ENCODE peak calls at places on chromosome 13, in nine cellular contexts. One of them, this sample, is unnamed.

GRCh38 chr13:110716235-110716505 is 2.7 kb downstream of the ING1 start:
- DNase-seq in fibroblast of the aortic adventitia: peak
- DNase-seq in GDM1: no peak
- DNase-seq in smooth muscle cell of the brain vasculature: no peak
- DNase-seq in left ventricle myocardium inferior: no peak
- DNase-seq in heart left ventricle: no peak
- DNase-seq in pons: no peak
- DNase-seq in HEK293T: no peak
- DNase-seq in breast epithelium: no peak
- DNase-seq in this sample: no peak

GRCh38 chr13:24304620-24305019 is 4.8 kb upstream of the C1QTNF9 start:
- DNase-seq in GDM1: no peak
- DNase-seq in breast epithelium: no peak
- DNase-seq in left ventricle myocardium inferior: no peak
- DNase-seq in HEK293T: no peak
- DNase-seq in pons: no peak
- DNase-seq in heart left ventricle: no peak
- DNase-seq in fibroblast of the aortic adventitia: no peak
- DNase-seq in smooth muscle cell of the brain vasculature: no peak
- DNase-seq in this sample: no peak

GRCh38 chr13:77118134-77118533 is 91.2 kb upstream of the FBXL3 start:
- DNase-seq in pons: no peak
- DNase-seq in left ventricle myocardium inferior: no peak
- DNase-seq in HEK293T: no peak
- DNase-seq in heart left ventricle: no peak
- DNase-seq in fibroblast of the aortic adventitia: no peak
- DNase-seq in breast epithelium: no peak
- DNase-seq in smooth muscle cell of the brain vasculature: no peak
- DNase-seq in GDM1: no peak
- DNase-seq in this sample: no peak

GRCh38 chr13:24085662-24086061 is 74.9 kb upstream of the SPATA13 start:
- DNase-seq in smooth muscle cell of the brain vasculature: no peak
- DNase-seq in pons: no peak
- DNase-seq in breast epithelium: no peak
- DNase-seq in heart left ventricle: no peak
- DNase-seq in GDM1: no peak
- DNase-seq in left ventricle myocardium inferior: no peak
- DNase-seq in fibroblast of the aortic adventitia: no peak
- DNase-seq in HEK293T: no peak
- DNase-seq in this sample: no peak

GRCh38 chr13:75725784-75726183 is 89.7 kb downstream of the LMO7 start:
- DNase-seq in left ventricle myocardium inferior: no peak
- DNase-seq in GDM1: no peak
- DNase-seq in breast epithelium: no peak
- DNase-seq in smooth muscle cell of the brain vasculature: no peak
- DNase-seq in HEK293T: no peak
- DNase-seq in fibroblast of the aortic adventitia: peak
- DNase-seq in pons: no peak
- DNase-seq in heart left ventricle: no peak
- DNase-seq in this sample: no peak

GRCh38 chr13:105278797-105279425 is 1256.6 kb downstream of the EFNB2 start:
- DNase-seq in fibroblast of the aortic adventitia: no peak
- DNase-seq in breast epithelium: no peak
- DNase-seq in heart left ventricle: no peak
- DNase-seq in GDM1: no peak
- DNase-seq in HEK293T: no peak
- DNase-seq in smooth muscle cell of the brain vasculature: no peak
- DNase-seq in left ventricle myocardium inferior: no peak
- DNase-seq in pons: no peak
- DNase-seq in this sample: no peak

GRCh38 chr13:23674795-23675640 is 104.8 kb downstream of the TNFRSF19 start:
- DNase-seq in breast epithelium: no peak
- DNase-seq in left ventricle myocardium inferior: no peak
- DNase-seq in heart left ventricle: no peak
- DNase-seq in HEK293T: no peak
- DNase-seq in pons: no peak
- DNase-seq in smooth muscle cell of the brain vasculature: no peak
- DNase-seq in GDM1: no peak
- DNase-seq in fibroblast of the aortic adventitia: peak
- DNase-seq in this sample: no peak

GRCh38 chr13:98295371-98295770 is 118.3 kb upstream of the RNF113B start:
- DNase-seq in fibroblast of the aortic adventitia: no peak
- DNase-seq in pons: no peak
- DNase-seq in HEK293T: no peak
- DNase-seq in left ventricle myocardium inferior: no peak
- DNase-seq in smooth muscle cell of the brain vasculature: no peak
- DNase-seq in heart left ventricle: no peak
- DNase-seq in breast epithelium: no peak
- DNase-seq in GDM1: no peak
- DNase-seq in this sample: no peak

GRCh38 chr13:99028890-99029289 is 51.0 kb upstream of the DOCK9 start:
- DNase-seq in pons: no peak
- DNase-seq in breast epithelium: no peak
- DNase-seq in heart left ventricle: no peak
- DNase-seq in left ventricle myocardium inferior: no peak
- DNase-seq in GDM1: no peak
- DNase-seq in HEK293T: no peak
- DNase-seq in smooth muscle cell of the brain vasculature: no peak
- DNase-seq in fibroblast of the aortic adventitia: no peak
- DNase-seq in this sample: no peak

GRCh38 chr13:75530536-75530935 is 7.1 kb downstream of the COMMD6 start:
- DNase-seq in heart left ventricle: no peak
- DNase-seq in pons: no peak
- DNase-seq in smooth muscle cell of the brain vasculature: no peak
- DNase-seq in HEK293T: no peak
- DNase-seq in GDM1: no peak
- DNase-seq in breast epithelium: no peak
- DNase-seq in fibroblast of the aortic adventitia: no peak
- DNase-seq in left ventricle myocardium inferior: no peak
- DNase-seq in this sample: no peak

GRCh38 chr13:113968463-113969310 is 5.2 kb downstream of the C13orf46 start:
- DNase-seq in pons: no peak
- DNase-seq in GDM1: no peak
- DNase-seq in heart left ventricle: no peak
- DNase-seq in fibroblast of the aortic adventitia: no peak
- DNase-seq in left ventricle myocardium inferior: peak
- DNase-seq in HEK293T: no peak
- DNase-seq in breast epithelium: no peak
- DNase-seq in smooth muscle cell of the brain vasculature: no peak
- DNase-seq in this sample: no peak

GRCh38 chr13:105083986-105084385 is 1451.5 kb downstream of the EFNB2 start:
- DNase-seq in left ventricle myocardium inferior: no peak
- DNase-seq in GDM1: no peak
- DNase-seq in HEK293T: no peak
- DNase-seq in heart left ventricle: no peak
- DNase-seq in fibroblast of the aortic adventitia: peak
- DNase-seq in pons: no peak
- DNase-seq in breast epithelium: no peak
- DNase-seq in smooth muscle cell of the brain vasculature: no peak
- DNase-seq in this sample: no peak

GRCh38 chr13:80463673-80464352 is 122.9 kb upstream of the SPRY2 start:
- DNase-seq in HEK293T: no peak
- DNase-seq in GDM1: no peak
- DNase-seq in heart left ventricle: no peak
- DNase-seq in breast epithelium: peak
- DNase-seq in left ventricle myocardium inferior: no peak
- DNase-seq in pons: no peak
- DNase-seq in fibroblast of the aortic adventitia: peak
- DNase-seq in smooth muscle cell of the brain vasculature: no peak
- DNase-seq in this sample: no peak

GRCh38 chr13:98299243-98299953 is 122.3 kb upstream of the RNF113B start:
- DNase-seq in smooth muscle cell of the brain vasculature: no peak
- DNase-seq in heart left ventricle: no peak
- DNase-seq in pons: no peak
- DNase-seq in HEK293T: no peak
- DNase-seq in GDM1: no peak
- DNase-seq in left ventricle myocardium inferior: no peak
- DNase-seq in breast epithelium: no peak
- DNase-seq in fibroblast of the aortic adventitia: no peak
- DNase-seq in this sample: no peak

GRCh38 chr13:72692884-72693514 is 34.4 kb downstream of the MZT1 start:
- DNase-seq in fibroblast of the aortic adventitia: no peak
- DNase-seq in HEK293T: no peak
- DNase-seq in breast epithelium: no peak
- DNase-seq in pons: no peak
- DNase-seq in smooth muscle cell of the brain vasculature: no peak
- DNase-seq in GDM1: no peak
- DNase-seq in heart left ventricle: no peak
- DNase-seq in left ventricle myocardium inferior: no peak
- DNase-seq in this sample: no peak

GRCh38 chr13:82654851-82655517 is 1227.3 kb downstream of the SLITRK1 start:
- DNase-seq in heart left ventricle: peak
- DNase-seq in smooth muscle cell of the brain vasculature: peak
- DNase-seq in fibroblast of the aortic adventitia: peak
- DNase-seq in left ventricle myocardium inferior: peak
- DNase-seq in GDM1: no peak
- DNase-seq in breast epithelium: peak
- DNase-seq in pons: no peak
- DNase-seq in HEK293T: no peak
- DNase-seq in this sample: no peak

GRCh38 chr13:39893808-39894207 is 238.3 kb downstream of the COG6 start:
- DNase-seq in pons: peak
- DNase-seq in smooth muscle cell of the brain vasculature: no peak
- DNase-seq in breast epithelium: no peak
- DNase-seq in heart left ventricle: no peak
- DNase-seq in HEK293T: no peak
- DNase-seq in left ventricle myocardium inferior: no peak
- DNase-seq in GDM1: no peak
- DNase-seq in fibroblast of the aortic adventitia: peak
- DNase-seq in this sample: no peak

GRCh38 chr13:95503662-95504061 is 48.9 kb upstream of the CLDN10 start:
- DNase-seq in heart left ventricle: no peak
- DNase-seq in HEK293T: no peak
- DNase-seq in fibroblast of the aortic adventitia: no peak
- DNase-seq in left ventricle myocardium inferior: no peak
- DNase-seq in pons: no peak
- DNase-seq in smooth muscle cell of the brain vasculature: no peak
- DNase-seq in breast epithelium: no peak
- DNase-seq in GDM1: no peak
- DNase-seq in this sample: no peak

GRCh38 chr13:106118050-106118449 is 417.4 kb downstream of the EFNB2 start:
- DNase-seq in breast epithelium: no peak
- DNase-seq in left ventricle myocardium inferior: no peak
- DNase-seq in pons: no peak
- DNase-seq in smooth muscle cell of the brain vasculature: no peak
- DNase-seq in fibroblast of the aortic adventitia: no peak
- DNase-seq in GDM1: no peak
- DNase-seq in HEK293T: no peak
- DNase-seq in heart left ventricle: no peak
- DNase-seq in this sample: no peak

GRCh38 chr13:34145061-34145460 is 327.1 kb downstream of the RFC3 start:
- DNase-seq in left ventricle myocardium inferior: no peak
- DNase-seq in breast epithelium: no peak
- DNase-seq in heart left ventricle: no peak
- DNase-seq in fibroblast of the aortic adventitia: no peak
- DNase-seq in GDM1: no peak
- DNase-seq in smooth muscle cell of the brain vasculature: no peak
- DNase-seq in HEK293T: no peak
- DNase-seq in pons: no peak
- DNase-seq in this sample: no peak

GRCh38 chr13:110138700-110139036 is 168.3 kb downstream of the COL4A1 start:
- DNase-seq in GDM1: no peak
- DNase-seq in fibroblast of the aortic adventitia: no peak
- DNase-seq in breast epithelium: no peak
- DNase-seq in heart left ventricle: no peak
- DNase-seq in HEK293T: no peak
- DNase-seq in left ventricle myocardium inferior: no peak
- DNase-seq in pons: no peak
- DNase-seq in smooth muscle cell of the brain vasculature: no peak
- DNase-seq in this sample: no peak

GRCh38 chr13:45545686-45546409 is 69.7 kb downstream of the ERICH6B start:
- DNase-seq in pons: no peak
- DNase-seq in breast epithelium: no peak
- DNase-seq in HEK293T: no peak
- DNase-seq in heart left ventricle: no peak
- DNase-seq in smooth muscle cell of the brain vasculature: no peak
- DNase-seq in GDM1: no peak
- DNase-seq in left ventricle myocardium inferior: no peak
- DNase-seq in fibroblast of the aortic adventitia: no peak
- DNase-seq in this sample: no peak

GRCh38 chr13:88000239-88000638 is 329.1 kb downstream of the SLITRK5 start:
- DNase-seq in fibroblast of the aortic adventitia: no peak
- DNase-seq in HEK293T: peak
- DNase-seq in left ventricle myocardium inferior: no peak
- DNase-seq in breast epithelium: no peak
- DNase-seq in heart left ventricle: no peak
- DNase-seq in pons: no peak
- DNase-seq in GDM1: no peak
- DNase-seq in smooth muscle cell of the brain vasculature: no peak
- DNase-seq in this sample: no peak

GRCh38 chr13:36531746-36532486 is 99.6 kb downstream of the CCNA1 start:
- DNase-seq in GDM1: no peak
- DNase-seq in pons: no peak
- DNase-seq in HEK293T: no peak
- DNase-seq in smooth muscle cell of the brain vasculature: no peak
- DNase-seq in fibroblast of the aortic adventitia: peak
- DNase-seq in heart left ventricle: no peak
- DNase-seq in breast epithelium: no peak
- DNase-seq in left ventricle myocardium inferior: no peak
- DNase-seq in this sample: no peak

GRCh38 chr13:19959141-19959830 is 759 bp downstream of the ZMYM2 start:
- DNase-seq in left ventricle myocardium inferior: peak
- DNase-seq in HEK293T: peak
- DNase-seq in fibroblast of the aortic adventitia: peak
- DNase-seq in smooth muscle cell of the brain vasculature: no peak
- DNase-seq in pons: peak
- DNase-seq in GDM1: peak
- DNase-seq in breast epithelium: peak
- DNase-seq in heart left ventricle: peak
- DNase-seq in this sample: no peak

GRCh38 chr13:42379241-42379640 is 107.3 kb downstream of the AKAP11 start:
- DNase-seq in left ventricle myocardium inferior: no peak
- DNase-seq in breast epithelium: no peak
- DNase-seq in HEK293T: no peak
- DNase-seq in GDM1: no peak
- DNase-seq in fibroblast of the aortic adventitia: no peak
- DNase-seq in heart left ventricle: no peak
- DNase-seq in pons: no peak
- DNase-seq in smooth muscle cell of the brain vasculature: no peak
- DNase-seq in this sample: no peak

GRCh38 chr13:33249066-33249465 is 36.5 kb downstream of the STARD13 start:
- DNase-seq in breast epithelium: no peak
- DNase-seq in fibroblast of the aortic adventitia: peak
- DNase-seq in heart left ventricle: no peak
- DNase-seq in pons: no peak
- DNase-seq in GDM1: no peak
- DNase-seq in HEK293T: no peak
- DNase-seq in left ventricle myocardium inferior: no peak
- DNase-seq in smooth muscle cell of the brain vasculature: no peak
- DNase-seq in this sample: no peak

GRCh38 chr13:50386527-50387123 is 371.4 kb downstream of the KCNRG start:
- DNase-seq in heart left ventricle: no peak
- DNase-seq in breast epithelium: no peak
- DNase-seq in fibroblast of the aortic adventitia: peak
- DNase-seq in left ventricle myocardium inferior: peak
- DNase-seq in HEK293T: peak
- DNase-seq in smooth muscle cell of the brain vasculature: no peak
- DNase-seq in pons: peak
- DNase-seq in GDM1: no peak
- DNase-seq in this sample: no peak

GRCh38 chr13:71852082-71852481 is 14.9 kb downstream of the DACH1 start:
- DNase-seq in HEK293T: no peak
- DNase-seq in smooth muscle cell of the brain vasculature: no peak
- DNase-seq in pons: no peak
- DNase-seq in heart left ventricle: no peak
- DNase-seq in breast epithelium: no peak
- DNase-seq in left ventricle myocardium inferior: no peak
- DNase-seq in fibroblast of the aortic adventitia: no peak
- DNase-seq in GDM1: no peak
- DNase-seq in this sample: no peak

GRCh38 chr13:109058071-109058470 is 428.7 kb downstream of the MYO16 start:
- DNase-seq in smooth muscle cell of the brain vasculature: no peak
- DNase-seq in fibroblast of the aortic adventitia: no peak
- DNase-seq in heart left ventricle: no peak
- DNase-seq in pons: no peak
- DNase-seq in left ventricle myocardium inferior: no peak
- DNase-seq in HEK293T: no peak
- DNase-seq in breast epithelium: no peak
- DNase-seq in GDM1: no peak
- DNase-seq in this sample: no peak

GRCh38 chr13:41050041-41050440 is 11.3 kb upstream of the WBP4 start:
- DNase-seq in smooth muscle cell of the brain vasculature: no peak
- DNase-seq in pons: no peak
- DNase-seq in heart left ventricle: no peak
- DNase-seq in GDM1: no peak
- DNase-seq in breast epithelium: no peak
- DNase-seq in left ventricle myocardium inferior: no peak
- DNase-seq in fibroblast of the aortic adventitia: no peak
- DNase-seq in HEK293T: no peak
- DNase-seq in this sample: no peak

This sample was measured in NCI-H774.